ENCODE peak calls at places on chromosomes 7 and 10, in seven cellular contexts. T, V, H, G, C, O and K are unnamed samples.
A peak's percentile ranks its signal among the peaks of the same experiment; 100 is the strongest.

GRCh38 chr10:132643709-132644543 is 106.3 kb downstream of the INPP5A start:
- DNase-seq in T (no peak), O (no peak), G (no peak), V (peak; percentile 43), C (no peak), H (no peak), K (no peak)

GRCh38 chr7:142381727-142382409 is 124.0 kb upstream of the PRSS58 start:
- DNase-seq in H (peak; percentile 65), G (no peak), C (no peak), V (no peak), O (no peak), T (no peak), K (no peak)

GRCh38 chr10:26485150-26485941 is 47.2 kb downstream of the APBB1IP start:
- DNase-seq in G (peak; percentile 83), H (no peak), T (peak; percentile 54), C (peak; percentile 4), O (no peak), V (no peak), K (no peak)

GRCh38 chr7:191105-192034 is 1.0 kb upstream of the FAM20C start:
- DNase-seq in O (peak; percentile 92), V (peak; percentile 37), C (peak; percentile 90), T (peak; percentile 80), G (peak; percentile 96), H (peak; percentile 53), K (no peak)

GRCh38 chr7:106666353-106666752 is 5.4 kb upstream of the CCDC71L start:
- DNase-seq in G (no peak), O (no peak), V (no peak), C (no peak), H (no peak), T (no peak), K (no peak)

GRCh38 chr10:121079226-121079625 is 228.1 kb downstream of the WDR11 start:
- DNase-seq in O (no peak), C (no peak), G (no peak), T (no peak), H (no peak), V (no peak), K (no peak)

GRCh38 chr7:128912281-128912680 is 1.8 kb upstream of the KCP start:
- DNase-seq in V (no peak), O (no peak), C (no peak), T (no peak), G (no peak), H (no peak), K (no peak)

GRCh38 chr7:52017802-52018679 is 701.4 kb upstream of the COBL start:
- DNase-seq in C (no peak), T (peak; percentile 7), O (no peak), V (peak; percentile 85), G (no peak), H (peak; percentile 24), K (peak; percentile 68)

GRCh38 chr10:21603721-21604120 is 69.7 kb downstream of the MLLT10 start:
- DNase-seq in C (no peak), T (no peak), V (no peak), O (no peak), G (no peak), H (no peak), K (no peak)

DNA sequence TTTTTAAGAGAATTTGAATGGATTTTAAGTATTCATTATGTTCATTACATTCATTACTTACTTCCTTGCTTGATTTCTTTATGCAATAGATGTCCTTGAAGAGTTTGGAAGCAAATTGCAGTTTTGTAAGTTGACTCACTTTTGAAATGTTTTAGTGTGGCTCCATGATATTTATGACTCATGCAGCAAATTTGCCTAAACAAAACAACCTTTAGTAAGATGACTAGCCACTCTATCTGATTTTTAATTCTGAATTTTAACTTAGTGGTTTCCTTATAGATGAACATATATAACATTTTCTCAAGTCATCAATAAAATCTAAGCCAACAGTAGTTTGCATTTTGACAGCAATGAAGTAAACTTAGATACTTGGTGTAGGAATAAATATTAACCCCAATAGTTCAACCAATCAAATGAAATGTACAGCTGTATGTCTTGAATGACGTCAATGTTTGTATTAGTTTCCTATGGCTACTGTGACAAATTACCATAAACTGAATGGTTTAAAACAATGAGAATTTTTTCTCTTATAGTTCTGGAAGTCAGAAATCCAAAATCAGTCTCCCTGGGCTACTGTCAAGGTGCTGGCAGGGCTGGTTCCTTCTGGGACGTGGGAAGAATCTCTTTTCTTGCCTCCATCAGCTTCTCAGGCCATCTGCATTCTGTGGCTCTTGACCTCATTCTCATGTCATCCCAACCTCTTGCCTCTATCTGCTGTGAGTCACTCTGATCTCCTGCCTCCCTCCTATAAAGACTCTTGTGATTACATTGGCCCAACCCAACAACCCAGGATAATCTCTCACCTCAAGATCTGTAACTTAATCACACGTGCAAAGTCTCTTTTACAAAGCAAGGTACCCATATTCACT is 73.4 kb downstream of the AHR start:
- DNase-seq in C (peak; percentile 98), V (no peak), H (peak; percentile 90), G (peak; percentile 97), O (peak; percentile 99), T (peak; percentile 98), K (no peak)
- H3K4me1 ChIP-seq in C (peaks cover 29% of the 10 kb centered on the region), V (no peaks in the 10 kb centered on the region), H (peaks cover 39% of the 10 kb centered on the region), G (peaks cover 55% of the 10 kb centered on the region), O (peaks cover 27% of the 10 kb centered on the region), T (peaks cover 18% of the 10 kb centered on the region), K (no peaks in the 10 kb centered on the region)

GRCh38 chr10:75000748-75001321 is 110.6 kb upstream of the SAMD8 start:
- DNase-seq in O (no peak), H (no peak), G (no peak), T (no peak), V (no peak), C (no peak), K (no peak)
- H3K4me2 ChIP-seq in O (no peak overlapping the region), H (no peak overlapping the region), G (no peak overlapping the region), T (no peak overlapping the region), V (no peak overlapping the region), C (no peak overlapping the region), K (no peak overlapping the region)

GRCh38 chr10:98308602-98309365 is 40.8 kb upstream of the LOXL4 start:
- DNase-seq in T (no peak), H (no peak), C (no peak), O (no peak), V (peak; percentile 45), G (no peak), K (no peak)

GRCh38 chr10:98312349-98312748 is 44.4 kb upstream of the LOXL4 start:
- DNase-seq in V (no peak), T (no peak), O (peak; percentile 20), H (no peak), C (no peak), G (peak; percentile 75), K (no peak)

GRCh38 chr10:98307916-98308315 is 39.9 kb upstream of the LOXL4 start:
- DNase-seq in G (no peak), T (no peak), H (no peak), C (no peak), O (no peak), V (no peak), K (no peak)

GRCh38 chr10:98310721-98311120 is 42.7 kb upstream of the LOXL4 start:
- DNase-seq in O (no peak), H (no peak), C (no peak), G (no peak), T (no peak), V (no peak), K (no peak)

DNA sequence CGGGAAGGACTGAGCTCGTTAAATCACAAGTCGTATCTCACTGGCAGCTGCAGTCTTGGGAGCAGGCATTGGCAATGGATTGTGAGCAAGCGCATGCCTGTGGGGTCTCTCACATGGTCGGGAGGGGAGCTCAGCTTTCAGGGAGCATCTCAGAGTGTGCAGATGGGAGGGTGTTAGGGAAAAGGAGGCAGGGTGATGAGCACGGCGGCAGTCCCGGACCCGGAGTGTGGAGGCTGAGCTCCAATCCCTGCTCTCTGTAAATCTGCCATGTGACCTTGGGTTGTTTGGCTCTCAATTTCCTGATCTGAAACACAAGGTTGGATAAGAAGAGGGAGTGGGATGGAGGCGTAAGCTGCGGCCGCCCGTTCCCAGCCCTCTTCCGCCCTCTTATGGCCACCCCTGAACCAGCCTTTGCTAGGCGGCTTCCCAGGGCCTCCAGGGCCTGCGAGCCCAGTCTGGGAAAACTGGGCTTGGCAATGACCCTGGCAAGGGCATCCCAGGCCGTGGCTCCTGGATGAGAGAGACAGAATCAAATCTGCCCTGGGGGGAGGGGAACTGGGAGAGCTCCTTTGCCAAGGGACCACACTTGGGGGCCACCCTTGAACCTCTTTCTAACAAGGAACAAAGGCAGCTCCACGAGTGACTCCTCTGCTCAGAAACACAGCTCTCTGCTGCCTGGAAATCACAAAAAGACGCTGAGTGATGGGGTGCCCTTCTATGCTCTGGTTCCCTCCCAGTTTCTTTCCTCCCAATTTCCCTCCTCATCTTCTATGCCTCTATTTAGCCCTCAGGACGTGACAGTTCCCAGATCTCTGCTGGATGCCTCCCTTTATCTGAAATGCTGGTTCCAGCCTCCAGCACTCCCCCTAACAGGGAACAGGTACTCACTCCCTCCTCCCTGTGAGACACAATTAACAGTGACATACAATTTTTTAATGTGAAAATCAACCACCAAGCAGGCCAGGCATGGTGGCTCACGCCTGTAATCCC is 41.7 kb upstream of the LOXL4 start:
- DNase-seq in V (peak; percentile 82), H (peak; percentile 73), O (peak; percentile 87), T (peak; percentile 81), C (peak; percentile 83), G (peak; percentile 90), K (no peak)
- H3K9ac ChIP-seq in V (no peak overlapping the region), H (no peak overlapping the region), O (peak overlapping the region; percentile 60), T (peak overlapping the region; percentile 60), C (no peak overlapping the region), G (peak overlapping the region; percentile 50), K (no peak overlapping the region)

GRCh38 chr10:86684305-86684704 is 16.0 kb downstream of the LDB3 start:
- DNase-seq in G (peak; percentile 20), C (peak; percentile 18), V (peak; percentile 63), T (peak; percentile 39), H (peak; percentile 49), O (peak; percentile 35), K (peak; percentile 45)
- H3K4me1 ChIP-seq in G (peaks cover 15% of the 10 kb centered on the region), C (peaks cover 7% of the 10 kb centered on the region), V (peaks cover 17% of the 10 kb centered on the region), T (peaks cover 20% of the 10 kb centered on the region), H (no peaks in the 10 kb centered on the region), O (peaks cover 27% of the 10 kb centered on the region), K (peaks cover 24% of the 10 kb centered on the region)